ENCODE peak calls at places on chromosomes 7 and 10, in four cellular contexts. N, Y, T and X are unnamed samples. For H3K9me3, the result is how much of the 10 kb centered on the place peaks cover.

GRCh38 chr10:62050941-62051433 is 149.5 kb downstream of the ARID5B start:
- DNase-seq in N (peak), Y (peak), T (peak), X (peak)

GRCh38 chr7:136953386-136953785 is 84.9 kb downstream of the CHRM2 start:
- DNase-seq in N (peak), Y (peak), T (no peak), X (peak)

GRCh38 chr7:135193615-135194081 is 17.7 kb downstream of the WDR91 start:
- DNase-seq in N (peak), Y (peak), T (no peak), X (peak)

GRCh38 chr10:79067241-79068202 is 1.2 kb upstream of the ZMIZ1 start:
- DNase-seq in N (peak), Y (peak), T (peak), X (peak)

GRCh38 chr7:1454471-1455065 is 4.7 kb downstream of the MICALL2 start:
- DNase-seq in N (no peak), Y (no peak), T (no peak), X (no peak)

GRCh38 chr10:70816220-70816894 is 609 bp downstream of the SGPL1 start:
- DNase-seq in N (peak), Y (peak), T (peak), X (peak)

GRCh38 chr7:28654111-28654510 is 241.8 kb downstream of the CREB5 start:
- DNase-seq in N (no peak), Y (no peak), T (no peak), X (no peak)

GRCh38 chr10:60203993-60204618 is 185.6 kb downstream of the ANK3 start:
- DNase-seq in N (peak), Y (peak), T (no peak), X (no peak)

GRCh38 chr7:40232242-40232929 is 97.6 kb downstream of the SUGCT start:
- DNase-seq in N (peak), Y (peak), T (no peak), X (peak)

GRCh38 chr10:29611796-29612381 is 22.9 kb downstream of the SVIL start:
- DNase-seq in N (peak), Y (no peak), T (no peak), X (no peak)

GRCh38 chr10:51156913-51157312 is 82.6 kb downstream of the PRKG1 start:
- DNase-seq in N (peak), Y (peak), T (no peak), X (no peak)

GRCh38 chr7:44846816-44847508 is 925 bp downstream of the H2AZ2 start:
- DNase-seq in N (no peak), Y (no peak), T (no peak), X (no peak)

GRCh38 chr7:41425926-41426325 is 277.0 kb downstream of the INHBA start:
- DNase-seq in N (peak), Y (peak), T (no peak), X (peak)

GRCh38 chr7:120724448-120724847 is 133.5 kb downstream of the TSPAN12 start:
- DNase-seq in N (no peak), Y (no peak), T (no peak), X (no peak)

GRCh38 chr10:106487726-106488125 is 676.8 kb downstream of the SORCS1 start:
- DNase-seq in N (no peak), Y (no peak), T (no peak), X (no peak)

GRCh38 chr7:13278020-13278419 is 590.6 kb downstream of the ARL4A start:
- DNase-seq in N (no peak), Y (no peak), T (no peak), X (no peak)

GRCh38 chr7:139588632-139589031 is 65.1 kb downstream of the CLEC2L start:
- DNase-seq in N (peak), Y (peak), T (peak), X (peak)

GRCh38 chr7:90605055-90605454 is 8.9 kb downstream of the CDK14 start:
- DNase-seq in N (no peak), Y (no peak), T (no peak), X (no peak)

GRCh38 chr7:20959281-20959680 is 172.6 kb upstream of the SP8 start:
- DNase-seq in N (no peak), Y (no peak), T (no peak), X (no peak)

GRCh38 chr10:14382022-14382421 is 51.3 kb upstream of the FRMD4A start:
- DNase-seq in N (peak), Y (peak), T (no peak), X (peak)

DNA sequence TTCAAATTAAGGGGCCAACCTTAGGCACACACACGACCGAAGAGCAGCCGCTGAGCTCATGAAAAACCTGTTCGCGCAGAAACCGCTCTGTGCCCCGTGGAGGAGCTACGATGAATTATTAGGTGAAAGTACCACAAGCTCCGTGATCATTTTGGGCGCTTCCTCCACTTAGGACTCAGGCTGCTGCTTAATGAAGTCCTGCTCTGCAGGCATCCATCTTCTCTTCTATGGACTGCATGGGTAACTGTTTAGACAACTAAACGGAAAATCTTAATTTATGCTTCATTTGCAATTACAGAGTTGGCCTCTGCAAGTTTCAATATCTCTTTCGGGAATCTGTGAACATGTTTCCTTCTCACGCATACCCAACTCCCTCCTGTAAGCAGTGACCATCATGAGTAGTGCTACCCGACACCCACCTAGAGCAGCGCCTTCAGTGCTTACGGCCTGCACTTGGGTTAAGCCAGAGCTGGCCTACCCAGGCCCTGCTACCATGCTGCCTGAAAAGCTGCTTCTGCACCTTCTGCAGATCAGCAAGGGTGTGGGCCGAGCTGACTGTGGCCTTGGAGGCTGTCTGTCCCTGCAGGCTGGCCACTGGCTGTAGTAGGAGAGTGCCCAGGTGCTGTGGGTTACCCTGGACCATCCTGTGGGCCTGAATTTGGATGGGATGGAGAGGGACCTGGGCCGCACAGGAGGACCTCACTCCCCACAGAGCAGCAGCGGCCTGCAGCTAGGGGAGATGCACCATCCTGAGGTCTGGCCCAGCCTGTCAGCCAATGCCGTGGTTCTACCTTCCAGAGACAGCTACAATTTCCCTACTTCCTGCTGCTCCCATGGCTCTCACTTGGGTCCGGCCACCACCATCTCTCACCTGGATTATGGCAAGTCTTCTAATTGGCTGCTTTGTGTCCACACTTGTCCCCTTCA is 36.0 kb downstream of the GNA12 start:
- DNase-seq in N (no peak), Y (peak), T (no peak), X (no peak)
- H3K4me3 ChIP-seq in N (no peak), Y (no peak), T (peak), X (no peak)

DNA sequence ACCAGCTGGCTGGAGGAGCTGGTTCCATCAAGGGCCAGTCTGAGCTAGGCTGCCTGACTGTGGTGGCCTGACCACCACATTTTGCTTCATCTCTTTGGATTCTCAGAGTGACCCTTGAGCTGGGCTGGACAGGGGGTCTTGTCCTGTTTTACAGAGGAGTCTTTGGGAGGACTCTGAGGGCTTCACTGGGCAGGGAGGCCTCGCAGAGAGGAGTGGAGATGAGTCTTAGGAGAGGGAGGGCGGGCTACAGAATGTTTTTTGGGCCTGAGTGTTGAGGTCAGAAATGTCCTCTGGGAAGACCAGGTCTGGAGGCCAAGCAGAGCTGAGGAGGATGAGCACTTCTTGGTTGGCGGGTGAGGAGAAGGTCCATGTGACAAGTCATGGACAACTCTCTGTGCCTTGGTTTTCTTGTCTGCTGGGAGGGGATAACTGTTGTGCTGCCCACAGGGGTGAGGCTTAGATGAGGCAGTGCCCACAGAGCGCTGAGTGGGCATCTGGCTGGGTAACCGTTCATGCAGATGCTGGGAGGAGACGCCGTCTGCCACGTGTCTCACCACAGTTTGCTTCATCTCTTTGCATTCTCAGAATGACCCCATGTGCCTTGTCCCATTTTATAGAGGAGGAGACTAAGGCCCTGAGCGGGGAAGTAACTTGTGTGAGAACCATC is 9.4 kb downstream of the TSPAN15 start:
- DNase-seq in N (no peak), Y (no peak), T (no peak), X (no peak)
- H3K27ac ChIP-seq in N (no peak), Y (no peak), T (peak), X (no peak)

DNA sequence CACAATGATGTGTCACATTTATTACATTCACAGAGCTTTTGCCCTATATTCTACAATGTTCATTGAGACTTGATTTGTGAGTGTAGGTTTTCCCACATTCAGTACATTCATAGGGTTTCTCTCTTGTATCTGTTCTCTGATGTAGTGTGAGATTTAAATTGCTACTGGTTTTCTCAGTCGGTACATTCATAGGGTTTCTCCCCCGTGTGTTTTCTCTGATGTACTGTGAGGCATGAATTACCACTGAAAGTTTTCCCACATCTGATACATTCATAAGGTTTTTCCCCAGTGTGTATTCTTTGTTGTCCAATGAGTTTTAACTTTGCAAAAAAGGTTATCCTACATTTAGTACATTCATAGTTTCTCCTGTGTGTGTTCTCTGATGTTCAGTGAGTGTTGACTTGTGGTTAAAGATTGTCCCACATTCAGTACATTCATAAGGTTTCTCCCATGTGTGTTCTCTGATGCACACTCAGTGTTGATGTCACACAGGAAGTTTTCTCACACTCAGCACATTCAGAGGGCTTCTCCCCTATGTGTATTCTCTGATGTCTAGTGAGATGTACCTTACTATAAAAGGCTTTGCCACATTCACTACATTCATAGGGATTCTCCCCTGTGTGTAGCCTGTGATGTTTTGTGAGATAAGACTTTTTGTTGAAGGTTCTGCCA is 63.0 kb downstream of the ZNF248 start:
- DNase-seq in N (no peak), Y (no peak), T (no peak), X (no peak)
- H3K9me3 ChIP-seq in N (under half), Y (under half), T (under half), X (under half)

GRCh38 chr7:23107781-23108180 is 2.2 kb downstream of the KLHL7 start:
- DNase-seq in N (peak), Y (no peak), T (no peak), X (no peak)
- H3K4me3 ChIP-seq in N (peak), Y (peak), T (no peak), X (peak)

GRCh38 chr7:37531225-37531624 is 82.6 kb upstream of the ELMO1 start:
- DNase-seq in N (no peak), Y (no peak), T (no peak), X (no peak)
- H3K27ac ChIP-seq in N (no peak), Y (no peak), T (no peak), X (no peak)

GRCh38 chr10:1127629-1128028 is 71.4 kb downstream of the WDR37 start:
- DNase-seq in N (no peak), Y (no peak), T (no peak), X (no peak)
- H3K9me3 ChIP-seq in N (under half), Y (under half), T (under half), X (under half)

GRCh38 chr10:55374060-55374459 is 573.0 kb upstream of the PCDH15 start:
- DNase-seq in N (peak), Y (no peak), T (no peak), X (no peak)

GRCh38 chr10:55370021-55370420 is 569.0 kb upstream of the PCDH15 start:
- DNase-seq in N (peak), Y (no peak), T (no peak), X (no peak)

GRCh38 chr10:55374917-55375316 is 573.9 kb upstream of the PCDH15 start:
- DNase-seq in N (peak), Y (no peak), T (no peak), X (no peak)
- H3K4me3 ChIP-seq in N (no peak), Y (no peak), T (no peak), X (no peak)

GRCh38 chr10:92492748-92493240 is 81.1 kb downstream of the IDE start:
- DNase-seq in N (no peak), Y (no peak), T (no peak), X (no peak)
- H3K27ac ChIP-seq in N (no peak), Y (no peak), T (no peak), X (no peak)

DNA sequence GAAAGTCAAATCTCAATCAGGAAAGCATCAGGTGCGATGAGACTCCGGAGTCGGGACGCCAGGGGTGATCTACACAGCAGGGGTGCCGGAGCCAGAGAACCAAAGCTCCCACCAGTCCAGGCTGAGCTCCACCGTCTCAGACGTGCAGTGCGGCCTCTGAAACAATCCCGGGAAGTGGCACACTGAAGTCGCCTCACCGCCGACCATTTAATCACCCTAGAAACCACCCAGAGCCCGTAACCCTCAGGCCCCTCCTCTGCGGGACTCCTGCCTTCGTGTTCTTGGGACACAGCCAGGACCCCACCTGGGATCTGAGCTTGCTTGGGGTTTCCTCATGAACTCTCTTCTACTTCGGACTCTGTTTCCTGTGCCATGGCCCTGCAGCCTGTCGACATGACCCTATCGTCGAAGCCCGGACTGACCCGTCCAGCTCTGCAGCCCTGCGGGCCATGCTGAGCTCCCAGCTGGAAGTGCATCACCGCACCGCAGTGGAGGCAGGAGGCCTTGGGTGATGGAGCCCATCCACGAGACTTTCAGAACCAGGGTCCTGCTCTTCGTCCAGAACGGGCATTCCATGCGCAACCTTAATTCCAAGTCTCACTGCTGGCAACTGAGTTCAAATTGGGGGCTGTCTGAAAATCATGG is 266.4 kb downstream of the PTPRN2 start:
- DNase-seq in N (no peak), Y (no peak), T (no peak), X (no peak)
- H3K9me3 ChIP-seq in N (under half), Y (half or more), T (under half), X (half or more)

DNA sequence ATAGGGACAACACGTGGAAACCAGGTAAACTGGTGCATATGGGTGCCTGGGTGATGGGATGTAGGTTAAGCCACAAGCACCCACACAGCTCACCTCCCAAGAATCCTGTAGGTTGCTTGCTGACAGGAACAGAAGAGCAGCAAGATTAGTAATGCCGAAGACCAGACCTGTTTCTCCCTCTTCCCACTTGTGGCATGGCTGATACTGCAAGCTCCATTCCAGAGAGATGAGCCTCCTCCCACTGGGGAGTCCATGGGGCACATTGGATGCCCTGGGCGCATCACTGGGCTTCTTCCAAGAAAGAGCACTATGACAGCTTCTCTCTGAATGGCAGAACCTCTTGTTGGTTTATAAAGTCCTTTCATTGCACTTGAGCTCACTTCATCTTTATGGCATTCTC is 44.4 kb upstream of the LOXL4 start:
- DNase-seq in N (peak), Y (peak), T (no peak), X (no peak)
- H3K4me3 ChIP-seq in N (no peak), Y (no peak), T (no peak), X (no peak)